ENCODE peak calls at places on chromosomes 3 and 15, in four cellular contexts. X, O, N and V are unnamed samples.

GRCh38 chr15:66253296-66253642 is 281 bp downstream of the MEGF11 start:
- DNase-seq in X (no peak), O (no peak), N (no peak), V (no peak)

GRCh38 chr15:90192961-90193786 is 8.0 kb upstream of the SEMA4B start:
- DNase-seq in X (no peak), O (peak; percentile 92), N (no peak), V (no peak)

GRCh38 chr3:144384241-144384979 is 412.8 kb downstream of the DIPK2A start:
- DNase-seq in X (no peak), O (no peak), N (no peak), V (no peak)

GRCh38 chr3:24763421-24763820 is 268.8 kb upstream of the THRB start:
- DNase-seq in X (no peak), O (no peak), N (no peak), V (no peak)

GRCh38 chr3:127699098-127699945 is 26.6 kb downstream of the ABTB1 start:
- DNase-seq in X (no peak), O (no peak), N (no peak), V (no peak)

GRCh38 chr3:51336261-51336660 is 48.8 kb upstream of the MANF start:
- DNase-seq in X (no peak), O (no peak), N (no peak), V (no peak)

GRCh38 chr3:69410301-69410700 is 24.4 kb upstream of the FRMD4B start:
- DNase-seq in X (peak; percentile 89), O (peak; percentile 74), N (peak; percentile 48), V (peak; percentile 47)

GRCh38 chr3:23241256-23241655 is 38.1 kb downstream of the UBE2E2 start:
- DNase-seq in X (no peak), O (no peak), N (no peak), V (no peak)

GRCh38 chr3:168162172-168162571 is 66.4 kb upstream of the GOLIM4 start:
- DNase-seq in X (no peak), O (no peak), N (no peak), V (no peak)

GRCh38 chr3:132034486-132035464 is at the start of gene CPNE4:
- DNase-seq in X (peak; percentile 60), O (peak; percentile 68), N (peak; percentile 32), V (peak; percentile 84)

GRCh38 chr3:52090131-52090548 is 33.8 kb upstream of the DUSP7 start:
- DNase-seq in X (peak; percentile 79), O (no peak), N (no peak), V (no peak)

GRCh38 chr15:51104512-51104911 is 9.8 kb upstream of the TNFAIP8L3 start:
- DNase-seq in X (no peak), O (peak; percentile 87), N (no peak), V (no peak)

GRCh38 chr3:70849911-70850699 is 537.7 kb upstream of the MDFIC2 start:
- DNase-seq in X (peak; percentile 94), O (peak; percentile 72), N (no peak), V (no peak)

GRCh38 chr3:88408935-88409334 is 259.2 kb downstream of the C3orf38 start:
- DNase-seq in X (no peak), O (no peak), N (no peak), V (no peak)

GRCh38 chr3:119357190-119357589 is 63.0 kb downstream of the ARHGAP31 start:
- DNase-seq in X (no peak), O (no peak), N (no peak), V (no peak)

GRCh38 chr15:42494998-42495360 is 455 bp upstream of the SNAP23 start:
- DNase-seq in X (peak; percentile 86), O (peak; percentile 74), N (peak; percentile 34), V (no peak)

GRCh38 chr15:70507772-70508351 is 255.5 kb downstream of the UACA start:
- DNase-seq in X (peak; percentile 49), O (no peak), N (peak; percentile 70), V (peak; percentile 23)

GRCh38 chr3:113265281-113265680 is 53.9 kb downstream of the BOC start:
- DNase-seq in X (no peak), O (no peak), N (no peak), V (no peak)

GRCh38 chr15:93072440-93073394 is 16.3 kb downstream of the RGMA start:
- DNase-seq in X (peak; percentile 42), O (peak; percentile 94), N (peak; percentile 6), V (no peak)

GRCh38 chr3:192943384-192943783 is 25.7 kb upstream of the MB21D2 start:
- DNase-seq in X (no peak), O (no peak), N (no peak), V (no peak)

GRCh38 chr3:122697952-122698625 is 17.4 kb downstream of the PARP14 start:
- DNase-seq in X (no peak), O (no peak), N (no peak), V (no peak)

GRCh38 chr3:94862703-94863102 is 799.8 kb downstream of the NSUN3 start:
- DNase-seq in X (no peak), O (no peak), N (peak; percentile 25), V (peak; percentile 5)

GRCh38 chr15:52228928-52229327 is 37.7 kb upstream of the GNB5 start:
- DNase-seq in X (no peak), O (no peak), N (peak; percentile 49), V (no peak)

GRCh38 chr3:158789592-158789991 is 12.3 kb upstream of the MFSD1 start:
- DNase-seq in X (peak; percentile 75), O (no peak), N (peak; percentile 43), V (peak; percentile 84)

GRCh38 chr3:14416453-14416852 is 14.0 kb downstream of the SLC6A6 start:
- DNase-seq in X (no peak), O (no peak), N (no peak), V (no peak)

GRCh38 chr3:17213102-17213501 is 328.3 kb downstream of the PLCL2 start:
- DNase-seq in X (no peak), O (no peak), N (peak; percentile 55), V (no peak)

GRCh38 chr15:39591141-39591895 is 10.4 kb downstream of the THBS1 start:
- DNase-seq in X (peak; percentile 63), O (no peak), N (no peak), V (no peak)
- TF ChIP-seq POLR2A in X (peak; percentile 90), O (peak; percentile 4), N (peak; percentile 16), V (no peak)

GRCh38 chr15:75622505-75622904 is 3.0 kb downstream of the SNUPN start:
- DNase-seq in X (no peak), O (peak; percentile 4), N (no peak), V (no peak)

GRCh38 chr15:75620776-75621536 is 4.6 kb downstream of the SNUPN start:
- DNase-seq in X (peak; percentile 92), O (peak; percentile 94), N (no peak), V (no peak)

GRCh38 chr15:75620043-75620775 is 5.3 kb downstream of the SNUPN start:
- DNase-seq in X (no peak), O (peak; percentile 71), N (no peak), V (no peak)

DNA sequence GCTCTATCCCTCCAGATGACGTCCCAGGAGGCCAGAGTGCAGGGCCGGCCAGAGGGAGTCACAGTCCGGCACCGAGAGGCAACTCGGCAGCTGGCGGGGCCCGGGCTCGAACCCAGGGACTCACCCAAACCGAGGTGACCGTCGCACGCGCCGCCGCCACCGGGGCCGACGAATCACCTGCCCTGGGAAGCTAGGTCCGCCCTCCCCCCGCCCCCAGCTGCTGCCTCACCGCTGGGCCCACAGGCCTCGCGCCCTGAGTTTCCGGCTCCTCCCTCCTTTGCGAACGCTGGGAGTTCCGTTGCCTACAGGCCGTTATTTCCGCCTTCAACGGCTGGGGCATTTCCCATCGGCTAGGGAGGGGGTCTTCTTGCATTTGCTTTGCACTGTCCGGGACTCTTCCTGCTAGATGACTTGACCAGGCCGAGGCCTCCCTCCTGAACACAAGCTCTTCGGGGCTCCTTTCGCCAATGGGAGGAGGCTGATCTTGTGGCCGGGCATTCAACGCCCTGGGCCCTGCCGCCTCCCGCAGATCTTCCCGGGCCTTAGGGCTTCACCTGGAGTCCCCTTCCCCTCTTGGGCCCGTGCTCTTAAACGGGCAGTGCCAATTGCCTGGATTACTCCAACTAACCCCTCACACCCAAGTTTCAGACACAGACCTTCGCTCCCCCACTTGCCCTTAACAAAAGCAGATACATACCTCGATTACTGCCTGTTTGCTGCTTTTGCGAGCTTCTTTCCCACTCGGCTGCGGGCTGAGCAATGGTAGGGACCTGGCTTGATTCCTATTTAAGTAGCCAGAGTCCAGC is at the start of gene SNUPN:
- DNase-seq in X (peak; percentile 89), O (peak; percentile 96), N (peak; percentile 91), V (peak; percentile 96)
- TF ChIP-seq POLR2A in X (peak; percentile 86), O (peak; percentile 36), N (peak; percentile 45), V (peak; percentile 79)

DNA sequence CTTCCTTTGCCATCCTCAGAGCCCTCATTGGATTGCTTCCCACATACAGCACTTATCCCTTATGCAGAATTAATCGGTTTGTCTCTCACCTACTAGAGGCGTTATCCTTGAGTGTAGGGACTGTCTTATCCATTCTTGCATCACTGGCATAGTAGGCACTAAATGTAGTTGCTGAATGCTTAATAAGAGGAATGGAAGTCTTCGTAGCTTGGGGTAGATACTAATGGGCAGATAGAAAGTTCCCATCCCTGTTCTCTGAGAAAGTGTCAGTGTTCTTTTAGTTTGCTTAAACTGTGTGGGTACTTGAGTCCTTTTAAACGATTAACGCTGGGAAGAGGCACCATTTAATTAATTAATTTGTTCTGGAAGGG is 1.4 kb upstream of the MBNL1 start:
- DNase-seq in X (peak; percentile 50), O (no peak), N (no peak), V (peak; percentile 60)
- TF ChIP-seq POLR2A in X (no peak), O (no peak), N (no peak), V (no peak)

GRCh38 chr3:25789596-25790556 is at the start of gene OXSM:
- DNase-seq in X (peak; percentile 94), O (peak; percentile 95), N (peak; percentile 87), V (peak; percentile 97)
- TF ChIP-seq POLR2A in X (peak; percentile 95), O (peak; percentile 61), N (peak; percentile 74), V (peak; percentile 94)

DNA sequence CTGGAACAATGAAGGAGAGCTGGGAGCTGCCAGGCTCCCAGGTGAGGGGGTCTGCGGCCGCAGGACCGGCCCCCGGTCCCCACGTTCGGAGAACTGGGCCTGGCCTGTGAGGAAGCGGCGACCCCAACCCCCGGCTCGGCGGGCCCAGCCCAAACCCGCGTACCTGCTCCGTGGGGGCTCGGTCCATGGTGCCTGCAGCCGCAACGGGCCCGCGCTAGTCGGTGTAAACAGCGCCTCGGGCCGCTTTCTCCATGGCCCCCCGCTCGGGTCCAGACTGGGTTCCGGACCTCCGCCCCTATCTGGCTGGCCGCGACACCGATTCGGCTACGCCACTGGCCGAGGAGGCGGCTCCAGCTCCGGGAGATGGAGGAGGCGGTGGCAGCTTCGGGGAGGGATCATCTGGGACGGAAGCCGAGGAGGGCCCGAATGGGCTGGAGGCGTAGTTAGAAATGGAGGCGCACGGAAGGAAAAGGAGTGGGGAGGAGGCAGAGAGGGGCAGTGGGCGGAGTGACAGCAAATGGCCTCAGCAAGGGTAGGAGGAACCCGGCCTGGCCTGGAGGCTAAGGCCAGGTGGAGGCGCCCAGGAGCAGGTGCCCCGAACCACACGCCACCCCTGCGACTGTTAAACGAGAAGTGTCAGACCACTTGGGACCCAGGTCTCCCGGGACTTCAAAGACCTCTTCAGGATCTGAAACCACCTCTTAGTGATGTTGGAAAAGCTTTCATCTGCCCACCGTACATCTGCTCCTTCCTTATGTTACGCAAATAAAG is at the start of gene SECISBP2L:
- DNase-seq in X (peak; percentile 97), O (peak; percentile 96), N (peak; percentile 93), V (peak; percentile 96)
- TF ChIP-seq POLR2A in X (peak; percentile 51), O (peak; percentile 80), N (peak; percentile 54), V (peak; percentile 79)